ENCODE peak calls at places on chromosomes 2 and 18, in four cellular contexts. J is iris pigment epithelial cell, Z is mucosa of descending colon, B is iPS-NIHi11. S is an unnamed sample.

GRCh38 chr2:38146302-38146916 is 70.5 kb upstream of the CYP1B1 start:
- DNase-seq in Z (peak; percentile 33), B (no peak), J (peak; percentile 96), S (no peak)

GRCh38 chr2:128422571-128422970 is 103.9 kb upstream of the HS6ST1 start:
- DNase-seq in J (peak; percentile 97), B (no peak), Z (no peak), S (peak; percentile 4)

GRCh38 chr2:66439291-66440010 is 4.5 kb downstream of the MEIS1 start:
- DNase-seq in Z (peak; percentile 26), B (no peak), J (no peak), S (no peak)

GRCh38 chr2:200155652-200156051 is 150.8 kb upstream of the SPATS2L start:
- DNase-seq in B (no peak), J (no peak), Z (no peak), S (no peak)

GRCh38 chr2:2733818-2734217 is 402.7 kb upstream of the MYT1L start:
- DNase-seq in B (no peak), J (no peak), Z (no peak), S (no peak)

GRCh38 chr2:232372231-232373208 is 6.0 kb upstream of the ALPP start:
- DNase-seq in Z (no peak), B (peak; percentile 1), J (peak; percentile 64), S (no peak)

GRCh38 chr2:27264253-27264752 is 1.5 kb upstream of the SLC30A3 start:
- DNase-seq in B (peak; percentile 60), J (no peak), Z (no peak), S (no peak)

GRCh38 chr2:224284134-224284946 is 117.6 kb downstream of the FAM124B start:
- DNase-seq in J (no peak), B (peak; percentile 28), Z (no peak), S (peak; percentile 30)

GRCh38 chr2:205424326-205424725 is 258.0 kb upstream of the NRP2 start:
- DNase-seq in Z (no peak), B (peak; percentile 22), J (no peak), S (no peak)

GRCh38 chr2:1487758-1488715 is 74.8 kb downstream of the TPO start:
- DNase-seq in J (no peak), Z (no peak), B (no peak), S (no peak)

GRCh38 chr2:61354486-61355197 is 116.2 kb downstream of the USP34 start:
- DNase-seq in Z (no peak), J (peak; percentile 78), B (no peak), S (no peak)

GRCh38 chr2:20126469-20126868 is 75.0 kb upstream of the LAPTM4A start:
- DNase-seq in J (no peak), Z (no peak), B (no peak), S (no peak)

GRCh38 chr18:37254256-37254880 is 311.2 kb downstream of the CELF4 start:
- DNase-seq in J (no peak), Z (no peak), B (peak; percentile 65), S (no peak)

GRCh38 chr18:63882333-63883141 is 5.0 kb upstream of the SERPINB2 start:
- DNase-seq in J (peak; percentile 97), B (no peak), Z (no peak), S (no peak)

GRCh38 chr2:9846554-9846953 is 3.3 kb downstream of the TAF1B start:
- DNase-seq in Z (no peak), B (no peak), J (peak; percentile 68), S (no peak)

GRCh38 chr2:3377279-3377611 is 373 bp downstream of the EIPR1 start:
- DNase-seq in Z (no peak), B (peak; percentile 36), J (peak; percentile 50), S (no peak)

GRCh38 chr18:58394046-58394445 is 234.8 kb downstream of the ALPK2 start:
- DNase-seq in J (peak; percentile 34), B (no peak), Z (no peak), S (no peak)

GRCh38 chr18:49878015-49878414 is 64.7 kb upstream of the ACAA2 start:
- DNase-seq in Z (no peak), J (no peak), B (no peak), S (no peak)